ENCODE peak calls at places on chromosomes 16 and 17, in six cellular contexts. One of them, this sample, is unnamed.

GRCh38 chr16:87185313-87185712 is 131.9 kb downstream of the C16orf95 start:
- DNase-seq in psoas muscle: no peak
- DNase-seq in tibial artery: no peak
- DNase-seq in left lung: no peak
- DNase-seq in MM.1S: no peak
- DNase-seq in astrocyte of the cerebellum: no peak
- DNase-seq in this sample: no peak

GRCh38 chr17:5846001-5846400 is 224.2 kb upstream of the WSCD1 start:
- DNase-seq in MM.1S: no peak
- DNase-seq in left lung: no peak
- DNase-seq in tibial artery: no peak
- DNase-seq in psoas muscle: no peak
- DNase-seq in astrocyte of the cerebellum: no peak
- DNase-seq in this sample: no peak

GRCh38 chr17:68606451-68607307 is 5.5 kb upstream of the FAM20A start:
- DNase-seq in left lung: no peak
- DNase-seq in astrocyte of the cerebellum: no peak
- DNase-seq in psoas muscle: no peak
- DNase-seq in MM.1S: peak; percentile 67
- DNase-seq in tibial artery: no peak
- DNase-seq in this sample: no peak

GRCh38 chr17:79891113-79891730 is 52.0 kb upstream of the CBX4 start:
- DNase-seq in left lung: no peak
- DNase-seq in tibial artery: no peak
- DNase-seq in psoas muscle: no peak
- DNase-seq in MM.1S: no peak
- DNase-seq in astrocyte of the cerebellum: no peak
- DNase-seq in this sample: no peak

GRCh38 chr17:81097134-81097942 is 62.4 kb downstream of the BAIAP2 start:
- DNase-seq in MM.1S: no peak
- DNase-seq in astrocyte of the cerebellum: peak; percentile 60
- DNase-seq in left lung: peak; percentile 90
- DNase-seq in tibial artery: peak; percentile 86
- DNase-seq in psoas muscle: peak; percentile 87
- DNase-seq in this sample: no peak

GRCh38 chr17:74262601-74263000 is 11.4 kb upstream of the DNAI2 start:
- DNase-seq in astrocyte of the cerebellum: no peak
- DNase-seq in left lung: no peak
- DNase-seq in MM.1S: no peak
- DNase-seq in psoas muscle: no peak
- DNase-seq in tibial artery: no peak
- DNase-seq in this sample: no peak

GRCh38 chr16:14629612-14629918 is 495 bp downstream of the PARN start:
- DNase-seq in psoas muscle: no peak
- DNase-seq in MM.1S: no peak
- DNase-seq in left lung: no peak
- DNase-seq in tibial artery: no peak
- DNase-seq in astrocyte of the cerebellum: no peak
- DNase-seq in this sample: no peak

GRCh38 chr16:21184834-21185233 is 26.4 kb downstream of the LDAF1 start:
- DNase-seq in astrocyte of the cerebellum: no peak
- DNase-seq in left lung: no peak
- DNase-seq in psoas muscle: no peak
- DNase-seq in tibial artery: no peak
- DNase-seq in MM.1S: no peak
- DNase-seq in this sample: no peak

GRCh38 chr17:63295839-63296590 is 150.1 kb downstream of the CYB561 start:
- DNase-seq in MM.1S: peak; percentile 60
- DNase-seq in psoas muscle: no peak
- DNase-seq in tibial artery: no peak
- DNase-seq in astrocyte of the cerebellum: no peak
- DNase-seq in left lung: no peak
- DNase-seq in this sample: no peak

GRCh38 chr16:67170168-67170947 is at the start of gene NOL3:
- DNase-seq in psoas muscle: peak; percentile 89
- DNase-seq in astrocyte of the cerebellum: no peak
- DNase-seq in left lung: peak; percentile 95
- DNase-seq in MM.1S: peak; percentile 81
- DNase-seq in tibial artery: peak; percentile 89
- DNase-seq in this sample: no peak

GRCh38 chr16:85436636-85437160 is 176.4 kb upstream of the GSE1 start:
- DNase-seq in psoas muscle: no peak
- DNase-seq in tibial artery: no peak
- DNase-seq in left lung: no peak
- DNase-seq in astrocyte of the cerebellum: no peak
- DNase-seq in MM.1S: no peak
- DNase-seq in this sample: no peak

GRCh38 chr16:61295311-61295710 is 740.9 kb downstream of the CDH8 start:
- DNase-seq in psoas muscle: no peak
- DNase-seq in MM.1S: no peak
- DNase-seq in astrocyte of the cerebellum: no peak
- DNase-seq in tibial artery: no peak
- DNase-seq in left lung: no peak
- DNase-seq in this sample: peak; percentile 2

GRCh38 chr17:44400226-44400847 is 10.9 kb upstream of the ITGA2B start:
- DNase-seq in MM.1S: peak; percentile 13
- DNase-seq in astrocyte of the cerebellum: peak; percentile 6
- DNase-seq in tibial artery: no peak
- DNase-seq in psoas muscle: no peak
- DNase-seq in left lung: no peak
- DNase-seq in this sample: no peak

GRCh38 chr16:89054261-89054661 is 39.4 kb upstream of the ACSF3 start:
- DNase-seq in astrocyte of the cerebellum: no peak
- DNase-seq in MM.1S: no peak
- DNase-seq in tibial artery: no peak
- DNase-seq in left lung: peak; percentile 67
- DNase-seq in psoas muscle: no peak
- DNase-seq in this sample: no peak

GRCh38 chr16:83549836-83550569 is 257.8 kb upstream of the HSBP1 start:
- DNase-seq in astrocyte of the cerebellum: no peak
- DNase-seq in left lung: no peak
- DNase-seq in psoas muscle: no peak
- DNase-seq in MM.1S: no peak
- DNase-seq in tibial artery: no peak
- DNase-seq in this sample: no peak

GRCh38 chr17:69141802-69142472 is at the start of gene ABCA6:
- DNase-seq in tibial artery: peak; percentile 39
- DNase-seq in MM.1S: no peak
- DNase-seq in astrocyte of the cerebellum: no peak
- DNase-seq in left lung: no peak
- DNase-seq in psoas muscle: no peak
- DNase-seq in this sample: no peak

GRCh38 chr16:72760581-72760980 is 287.3 kb downstream of the ZFHX3 start:
- DNase-seq in psoas muscle: no peak
- DNase-seq in MM.1S: no peak
- DNase-seq in astrocyte of the cerebellum: no peak
- DNase-seq in left lung: no peak
- DNase-seq in tibial artery: no peak
- DNase-seq in this sample: no peak

GRCh38 chr17:47305302-47305923 is 18.3 kb upstream of the EFCAB13 start:
- DNase-seq in psoas muscle: no peak
- DNase-seq in tibial artery: no peak
- DNase-seq in astrocyte of the cerebellum: peak; percentile 96
- DNase-seq in MM.1S: no peak
- DNase-seq in left lung: no peak
- DNase-seq in this sample: peak; percentile 90

GRCh38 chr16:2046889-2047329 is 725 bp downstream of the NTHL1 start:
- DNase-seq in MM.1S: no peak
- DNase-seq in astrocyte of the cerebellum: no peak
- DNase-seq in psoas muscle: no peak
- DNase-seq in tibial artery: no peak
- DNase-seq in left lung: peak; percentile 82
- DNase-seq in this sample: no peak

GRCh38 chr16:89586218-89586617 is 10.7 kb downstream of the CPNE7 start:
- DNase-seq in MM.1S: no peak
- DNase-seq in psoas muscle: no peak
- DNase-seq in astrocyte of the cerebellum: no peak
- DNase-seq in tibial artery: no peak
- DNase-seq in left lung: no peak
- DNase-seq in this sample: no peak

GRCh38 chr16:86771506-86772230 is 193.3 kb downstream of the FOXL1 start:
- DNase-seq in MM.1S: no peak
- DNase-seq in astrocyte of the cerebellum: no peak
- DNase-seq in psoas muscle: no peak
- DNase-seq in tibial artery: no peak
- DNase-seq in left lung: no peak
- DNase-seq in this sample: no peak

GRCh38 chr17:76134911-76135809 is 5.9 kb downstream of the FOXJ1 start:
- DNase-seq in MM.1S: no peak
- DNase-seq in left lung: no peak
- DNase-seq in astrocyte of the cerebellum: no peak
- DNase-seq in psoas muscle: no peak
- DNase-seq in tibial artery: no peak
- DNase-seq in this sample: no peak

GRCh38 chr16:57592591-57593003 is 35.8 kb upstream of the ADGRG1 start:
- DNase-seq in astrocyte of the cerebellum: no peak
- DNase-seq in psoas muscle: no peak
- DNase-seq in MM.1S: peak; percentile 39
- DNase-seq in left lung: no peak
- DNase-seq in tibial artery: no peak
- DNase-seq in this sample: no peak

GRCh38 chr17:36535669-36536081 is 888 bp downstream of the PIGW start:
- DNase-seq in psoas muscle: no peak
- DNase-seq in MM.1S: no peak
- DNase-seq in astrocyte of the cerebellum: no peak
- DNase-seq in tibial artery: no peak
- DNase-seq in left lung: no peak
- DNase-seq in this sample: no peak
- TF ChIP-seq CTCF in psoas muscle: no peak
- TF ChIP-seq CTCF in MM.1S: no peak
- TF ChIP-seq CTCF in astrocyte of the cerebellum: no peak
- TF ChIP-seq CTCF in tibial artery: no peak
- TF ChIP-seq CTCF in left lung: no peak
- TF ChIP-seq CTCF in this sample: no peak

GRCh38 chr17:29243792-29244191 is 2.9 kb upstream of the CRYBA1 start:
- DNase-seq in tibial artery: no peak
- DNase-seq in psoas muscle: no peak
- DNase-seq in MM.1S: no peak
- DNase-seq in astrocyte of the cerebellum: no peak
- DNase-seq in left lung: no peak
- DNase-seq in this sample: no peak

GRCh38 chr17:29240477-29240876 is 6.2 kb upstream of the CRYBA1 start:
- DNase-seq in tibial artery: no peak
- DNase-seq in left lung: no peak
- DNase-seq in astrocyte of the cerebellum: no peak
- DNase-seq in MM.1S: no peak
- DNase-seq in psoas muscle: no peak
- DNase-seq in this sample: no peak

GRCh38 chr17:29242051-29242450 is 4.6 kb upstream of the CRYBA1 start:
- DNase-seq in MM.1S: no peak
- DNase-seq in left lung: no peak
- DNase-seq in psoas muscle: no peak
- DNase-seq in tibial artery: no peak
- DNase-seq in astrocyte of the cerebellum: no peak
- DNase-seq in this sample: no peak

GRCh38 chr17:29242790-29243189 is 3.9 kb upstream of the CRYBA1 start:
- DNase-seq in MM.1S: no peak
- DNase-seq in tibial artery: no peak
- DNase-seq in astrocyte of the cerebellum: no peak
- DNase-seq in psoas muscle: no peak
- DNase-seq in left lung: no peak
- DNase-seq in this sample: no peak

GRCh38 chr17:29241015-29241963 is 5.4 kb upstream of the CRYBA1 start:
- DNase-seq in astrocyte of the cerebellum: peak; percentile 94
- DNase-seq in psoas muscle: peak; percentile 67
- DNase-seq in MM.1S: no peak
- DNase-seq in tibial artery: peak; percentile 78
- DNase-seq in left lung: no peak
- DNase-seq in this sample: peak; percentile 98
- TF ChIP-seq CTCF in astrocyte of the cerebellum: peak; percentile 15
- TF ChIP-seq CTCF in psoas muscle: no peak
- TF ChIP-seq CTCF in MM.1S: no peak
- TF ChIP-seq CTCF in tibial artery: no peak
- TF ChIP-seq CTCF in left lung: no peak
- TF ChIP-seq CTCF in this sample: no peak

DNA sequence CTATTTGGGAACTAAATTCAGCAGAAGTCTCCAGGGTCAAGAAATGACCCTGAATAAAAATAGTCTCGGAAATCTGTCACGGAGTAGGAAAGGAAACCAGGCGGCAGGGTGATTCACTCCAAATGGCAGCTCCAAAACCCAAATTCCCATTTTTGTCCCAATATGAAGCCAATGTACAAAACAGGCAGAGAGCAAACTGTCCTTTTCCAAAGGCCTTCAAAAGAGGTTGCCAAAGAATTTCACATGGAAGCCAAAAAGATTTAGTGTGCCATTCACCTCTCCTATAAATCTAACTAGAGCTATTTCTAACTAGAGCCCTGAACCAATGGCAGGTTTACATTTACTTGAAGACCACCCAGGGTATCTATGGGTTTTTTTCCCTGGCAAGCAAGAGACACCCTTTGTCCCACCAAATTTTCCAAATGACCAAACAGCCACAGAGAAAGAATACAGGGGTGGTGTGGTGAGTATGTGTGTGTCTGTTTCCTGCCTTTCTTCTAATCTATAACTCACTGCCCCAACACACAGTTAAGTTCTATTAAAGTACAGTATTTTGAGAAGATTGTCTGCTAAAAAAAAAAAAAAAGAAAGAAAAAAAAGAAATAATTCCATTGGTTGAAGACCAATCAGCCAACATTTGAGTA is 6.8 kb downstream of the MYO1D start:
- DNase-seq in tibial artery: peak; percentile 51
- DNase-seq in MM.1S: no peak
- DNase-seq in left lung: no peak
- DNase-seq in psoas muscle: no peak
- DNase-seq in astrocyte of the cerebellum: no peak
- DNase-seq in this sample: no peak
- TF ChIP-seq CTCF in tibial artery: no peak
- TF ChIP-seq CTCF in MM.1S: no peak
- TF ChIP-seq CTCF in left lung: no peak
- TF ChIP-seq CTCF in psoas muscle: no peak
- TF ChIP-seq CTCF in astrocyte of the cerebellum: no peak
- TF ChIP-seq CTCF in this sample: no peak

DNA sequence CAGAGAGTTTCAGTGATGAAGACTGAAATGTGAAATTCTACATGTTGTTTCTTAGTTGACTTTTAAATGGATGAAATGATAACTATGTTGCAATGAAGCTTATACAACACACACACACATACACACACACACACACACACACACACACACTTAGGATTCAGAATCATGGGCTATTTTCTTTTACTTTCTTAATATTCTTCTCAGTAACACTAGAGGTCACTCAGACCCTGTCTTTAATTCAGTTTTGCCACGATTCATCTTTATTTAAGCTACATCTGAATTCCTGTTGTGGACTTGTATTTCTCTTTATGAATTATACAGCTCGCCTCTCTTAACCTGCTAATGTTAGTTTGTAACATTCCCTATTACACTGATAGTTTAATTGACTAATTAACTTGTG is 109.6 kb upstream of the GOT2 start:
- DNase-seq in psoas muscle: no peak
- DNase-seq in MM.1S: peak; percentile 23
- DNase-seq in tibial artery: no peak
- DNase-seq in left lung: no peak
- DNase-seq in astrocyte of the cerebellum: peak; percentile 38
- DNase-seq in this sample: no peak
- TF ChIP-seq CTCF in psoas muscle: no peak
- TF ChIP-seq CTCF in MM.1S: peak; percentile 37
- TF ChIP-seq CTCF in tibial artery: no peak
- TF ChIP-seq CTCF in left lung: no peak
- TF ChIP-seq CTCF in astrocyte of the cerebellum: no peak
- TF ChIP-seq CTCF in this sample: peak; percentile 24